ENCODE peak calls at places on chromosomes 13 and 19, in seven cellular contexts. R is tibial artery; F is heart left ventricle; K is lower lobe of right lung; U is CD4-positive, alpha-beta memory T cell; A is SJSA1; Y is iPS DF 6.9. N is an unnamed sample. For H3K4me1, the result is how much of the 10 kb centered on the place peaks cover.

GRCh38 chr13:85798999-85799646 is at the start of gene SLITRK6:
- DNase-seq in K (no peak), F (no peak), U (no peak), Y (peak), R (no peak), A (no peak), N (no peak)

GRCh38 chr19:38389101-38389925 is 816 bp downstream of the SPRED3 start:
- DNase-seq in R (peak), K (no peak), A (peak), Y (no peak), U (peak), F (peak), N (peak)

GRCh38 chr19:19486343-19487076 is 28.8 kb downstream of the TSSK6 start:
- DNase-seq in A (no peak), R (no peak), F (no peak), Y (no peak), U (no peak), K (no peak), N (no peak)

GRCh38 chr19:32613008-32613407 is 32.0 kb downstream of the PDCD5 start:
- DNase-seq in Y (no peak), U (no peak), A (no peak), F (no peak), K (no peak), R (no peak), N (no peak)

GRCh38 chr19:16051254-16052025 is 24.9 kb upstream of the TPM4 start:
- DNase-seq in A (no peak), K (peak), U (peak), F (no peak), R (no peak), Y (no peak), N (no peak)

GRCh38 chr19:17049711-17050280 is 23.2 kb upstream of the CPAMD8 start:
- DNase-seq in F (no peak), Y (no peak), R (no peak), K (no peak), U (no peak), A (no peak), N (no peak)

GRCh38 chr19:47022140-47022536 is 2.5 kb downstream of the NPAS1 start:
- DNase-seq in K (no peak), Y (no peak), F (no peak), A (no peak), U (no peak), R (no peak), N (no peak)

GRCh38 chr19:11737964-11738745 is 591 bp downstream of the ZNF823 start:
- DNase-seq in U (peak), F (peak), Y (no peak), A (peak), R (peak), K (peak), N (peak)

GRCh38 chr13:102197193-102197592 is 204.7 kb downstream of the FGF14 start:
- DNase-seq in Y (peak), A (no peak), K (no peak), U (no peak), R (no peak), F (no peak), N (no peak)

GRCh38 chr19:41944336-41944735 is 14.8 kb downstream of the RABAC1 start:
- DNase-seq in K (no peak), A (no peak), R (no peak), Y (no peak), U (no peak), F (no peak), N (no peak)

GRCh38 chr19:40744554-40745401 is 5.5 kb downstream of the ACTMAP start:
- DNase-seq in U (peak), A (no peak), K (peak), F (no peak), Y (no peak), R (no peak), N (no peak)

GRCh38 chr13:75132800-75133695 is 348.9 kb downstream of the TBC1D4 start:
- DNase-seq in A (no peak), F (no peak), R (no peak), Y (no peak), U (no peak), K (no peak), N (no peak)

GRCh38 chr13:103102482-103102881 is 36.3 kb upstream of the SLC10A2 start:
- DNase-seq in K (no peak), F (no peak), Y (no peak), A (no peak), R (no peak), U (no peak), N (no peak)

GRCh38 chr19:3095375-3096191 is 1.4 kb downstream of the GNA11 start:
- DNase-seq in U (peak), Y (no peak), R (no peak), K (no peak), A (no peak), F (no peak), N (no peak)

GRCh38 chr19:37695144-37695899 is 24.2 kb downstream of the ZNF607 start:
- DNase-seq in F (no peak), Y (no peak), K (no peak), U (no peak), R (no peak), A (no peak), N (no peak)

GRCh38 chr19:15656467-15656866 is 15.8 kb downstream of the CYP4F3 start:
- DNase-seq in Y (no peak), K (no peak), A (no peak), R (no peak), U (no peak), F (no peak), N (no peak)

GRCh38 chr19:30111456-30111855 is 169.4 kb downstream of the URI1 start:
- DNase-seq in Y (no peak), K (no peak), R (no peak), F (no peak), A (no peak), U (no peak), N (no peak)

GRCh38 chr19:28468701-28469459 is 744.1 kb downstream of the UQCRFS1 start:
- DNase-seq in F (no peak), U (no peak), R (no peak), K (peak), Y (no peak), A (peak), N (peak)

GRCh38 chr13:72174549-72174948 is 307.5 kb upstream of the DACH1 start:
- DNase-seq in U (no peak), K (no peak), A (no peak), F (no peak), Y (no peak), R (no peak), N (no peak)

GRCh38 chr13:76406243-76406642 is 480.0 kb downstream of the KCTD12 start:
- DNase-seq in R (no peak), K (no peak), F (no peak), U (no peak), Y (no peak), A (no peak), N (no peak)

GRCh38 chr19:2680808-2681207 is 21.7 kb downstream of the GNG7 start:
- DNase-seq in K (no peak), Y (no peak), F (no peak), R (no peak), U (no peak), A (no peak), N (no peak)

GRCh38 chr19:3346677-3347353 is 19.6 kb upstream of the NFIC start:
- DNase-seq in F (peak), K (no peak), R (peak), Y (no peak), U (no peak), A (no peak), N (peak)

GRCh38 chr13:110536006-110536693 is 25.4 kb downstream of the RAB20 start:
- DNase-seq in Y (no peak), A (no peak), F (peak), R (peak), K (peak), U (no peak), N (no peak)

GRCh38 chr19:12924621-12925310 is 5.7 kb upstream of the SYCE2 start:
- DNase-seq in U (no peak), F (no peak), K (no peak), A (no peak), R (no peak), Y (no peak), N (no peak)

GRCh38 chr13:87677334-87678234 is 6.4 kb downstream of the SLITRK5 start:
- DNase-seq in Y (no peak), U (peak), F (no peak), K (peak), R (no peak), A (no peak), N (peak)

GRCh38 chr19:674282-675151 is 1.7 kb upstream of the FSTL3 start:
- DNase-seq in F (peak), Y (no peak), R (no peak), A (no peak), K (no peak), U (peak), N (no peak)

GRCh38 chr13:45482571-45483173 is 17.9 kb downstream of the COG3 start:
- DNase-seq in A (no peak), F (no peak), R (no peak), K (no peak), U (no peak), Y (no peak), N (no peak)

GRCh38 chr13:42284068-42284467 is 12.1 kb downstream of the AKAP11 start:
- DNase-seq in F (no peak), K (no peak), A (no peak), R (no peak), U (no peak), Y (no peak), N (no peak)

GRCh38 chr19:6352381-6353165 is 8.8 kb upstream of the CLPP start:
- DNase-seq in U (no peak), F (no peak), Y (no peak), K (no peak), R (no peak), A (no peak), N (no peak)

GRCh38 chr19:32750441-32751055 is 31.0 kb downstream of the TDRD12 start:
- DNase-seq in A (no peak), R (no peak), Y (no peak), K (no peak), F (no peak), U (no peak), N (no peak)

GRCh38 chr19:570315-570714 is 2.1 kb upstream of the BSG start:
- DNase-seq in U (no peak), F (no peak), A (no peak), R (no peak), Y (no peak), K (no peak), N (no peak)

GRCh38 chr13:56886398-56886797 is 254.3 kb upstream of the PRR20A start:
- DNase-seq in R (no peak), U (no peak), F (no peak), Y (no peak), A (no peak), K (no peak), N (no peak)

GRCh38 chr19:48772503-48772953 is 17.2 kb downstream of the FGF21 start:
- DNase-seq in U (no peak), R (no peak), F (no peak), K (no peak), A (no peak), Y (no peak), N (no peak)

GRCh38 chr19:8610041-8610927 is at the start of gene ADAMTS10:
- DNase-seq in A (no peak), R (peak), Y (no peak), K (no peak), F (peak), U (peak), N (peak)

GRCh38 chr19:30799854-30800755 is 427.9 kb downstream of the ZNF536 start:
- DNase-seq in Y (peak), F (peak), U (no peak), K (peak), R (no peak), A (no peak), N (no peak)

GRCh38 chr19:58183822-58184215 is 958 bp downstream of the ZNF274 start:
- DNase-seq in A (no peak), R (no peak), K (no peak), Y (no peak), F (no peak), U (no peak), N (no peak)
- H3K4me1 ChIP-seq in A (under half), R (under half), K (under half), Y (under half), F (under half), U (under half), N (under half)

GRCh38 chr19:18481505-18482222 is 40.2 kb downstream of the ELL start:
- DNase-seq in A (no peak), Y (no peak), U (no peak), F (no peak), R (no peak), K (no peak), N (no peak)
- H3K4me1 ChIP-seq in A (under half), Y (under half), U (half or more), F (under half), R (under half), K (half or more), N (under half)

GRCh38 chr13:106567421-106568224 is at the start of gene ARGLU1:
- DNase-seq in Y (no peak), U (peak), K (peak), R (peak), A (peak), F (peak), N (peak)
- H3K4me1 ChIP-seq in Y (under half), U (half or more), K (under half), R (under half), A (under half), F (under half), N (under half)

DNA sequence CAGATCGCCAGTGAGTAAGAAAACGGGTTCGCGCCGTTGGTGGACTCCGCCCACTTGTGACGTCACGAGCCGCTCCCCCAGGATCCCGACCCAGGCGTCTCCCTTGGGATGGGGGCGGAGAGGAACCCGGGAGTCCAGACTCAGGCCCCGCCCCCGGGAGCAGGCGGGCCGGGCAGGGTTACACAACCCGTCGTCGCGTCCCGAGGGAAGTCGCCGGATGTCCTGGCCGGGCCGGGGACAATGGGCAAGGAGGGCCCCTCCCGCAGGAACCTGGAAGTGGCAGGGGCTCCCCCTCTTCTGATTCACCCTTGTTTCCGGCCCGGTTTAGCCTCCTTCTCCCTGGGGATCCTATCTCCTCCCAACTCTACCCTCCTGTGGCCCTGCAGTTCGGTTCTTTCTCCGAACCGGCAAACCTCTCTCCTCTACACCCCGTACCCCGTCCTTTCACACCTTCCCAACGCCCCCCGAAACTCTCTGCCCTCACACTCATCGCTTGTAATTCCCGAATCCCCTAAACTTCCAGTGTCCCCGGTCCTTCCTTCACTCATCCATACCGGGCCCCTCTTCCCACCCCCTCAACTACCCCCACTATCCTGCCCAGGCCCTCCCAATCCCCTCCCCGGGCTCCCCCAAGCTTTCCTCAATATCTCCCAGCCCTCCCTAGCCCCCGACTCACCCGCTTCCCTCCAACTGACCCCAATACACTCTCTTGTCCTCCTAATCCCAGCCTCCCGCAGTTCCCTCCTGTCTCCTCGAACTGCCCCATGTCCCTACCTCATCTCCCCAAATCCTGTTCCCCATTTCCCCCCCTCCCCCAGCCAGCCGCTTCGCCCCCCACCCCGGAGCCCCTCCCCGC is 20.0 kb upstream of the ERCC1 start:
- DNase-seq in A (peak), F (peak), U (peak), Y (peak), K (peak), R (peak), N (peak)
- H3K4me1 ChIP-seq in A (under half), F (under half), U (half or more), Y (under half), K (under half), R (under half), N (under half)

GRCh38 chr13:79490326-79490725 is 9.4 kb downstream of the NDFIP2 start:
- DNase-seq in K (no peak), A (no peak), U (no peak), Y (no peak), F (no peak), R (no peak), N (no peak)

GRCh38 chr13:79492313-79492798 is 11.4 kb downstream of the NDFIP2 start:
- DNase-seq in F (no peak), U (no peak), K (no peak), R (no peak), A (peak), Y (no peak), N (no peak)

GRCh38 chr13:79490846-79491245 is 9.9 kb downstream of the NDFIP2 start:
- DNase-seq in K (no peak), Y (no peak), A (no peak), F (no peak), R (no peak), U (no peak), N (no peak)

GRCh38 chr13:79492918-79493594 is 12.1 kb downstream of the NDFIP2 start:
- DNase-seq in F (no peak), R (no peak), U (no peak), K (no peak), Y (no peak), A (no peak), N (no peak)

GRCh38 chr13:79491715-79492114 is 10.8 kb downstream of the NDFIP2 start:
- DNase-seq in F (no peak), A (no peak), U (no peak), R (no peak), K (no peak), Y (no peak), N (no peak)
- H3K4me1 ChIP-seq in F (under half), A (under half), U (under half), R (under half), K (under half), Y (under half), N (under half)

GRCh38 chr19:34314437-34315313 is 50.3 kb upstream of the GPI start:
- DNase-seq in R (no peak), U (no peak), Y (no peak), A (no peak), K (no peak), F (no peak), N (no peak)
- H3K4me1 ChIP-seq in R (under half), U (under half), Y (under half), A (under half), K (under half), F (under half), N (under half)